ENCODE peak calls at places on chromosomes 3 and 15, in five cellular contexts. C is breast epithelium, H is sigmoid colon, E is HepG2, A is GM12891. V is an unnamed sample.

GRCh38 chr15:64379216-64379960 is 1.9 kb downstream of the PCLAF start:
- DNase-seq in C (no peak), H (peak), E (no peak), A (no peak), V (no peak)

GRCh38 chr3:64440498-64440897 is 215.2 kb upstream of the PRICKLE2 start:
- DNase-seq in C (no peak), H (no peak), E (no peak), A (no peak), V (no peak)

GRCh38 chr3:101676765-101677435 is at the start of gene ZBTB11:
- DNase-seq in C (peak), H (peak), E (peak), A (peak), V (peak)

GRCh38 chr3:72397586-72397985 is 450.7 kb downstream of the SHQ1 start:
- DNase-seq in C (no peak), H (no peak), E (no peak), A (no peak), V (no peak)

GRCh38 chr15:29668120-29668602 is 154.1 kb downstream of the TJP1 start:
- DNase-seq in C (peak), H (peak), E (peak), A (no peak), V (peak)

GRCh38 chr3:40258555-40258954 is 51.0 kb upstream of the EIF1B start:
- DNase-seq in C (no peak), H (no peak), E (no peak), A (no peak), V (no peak)

GRCh38 chr3:132034486-132035464 is at the start of gene CPNE4:
- DNase-seq in C (peak), H (peak), E (peak), A (peak), V (peak)

GRCh38 chr3:178140491-178140890 is 395.7 kb upstream of the KCNMB2 start:
- DNase-seq in C (no peak), H (no peak), E (no peak), A (no peak), V (no peak)

GRCh38 chr15:89243046-89243690 is 611 bp upstream of the FANCI start:
- DNase-seq in C (no peak), H (peak), E (no peak), A (no peak), V (peak)

GRCh38 chr3:24662449-24663345 is 168.0 kb upstream of the THRB start:
- DNase-seq in C (no peak), H (no peak), E (no peak), A (no peak), V (no peak)

GRCh38 chr15:52139599-52140462 is 27.3 kb upstream of the BCL2L10 start:
- DNase-seq in C (no peak), H (peak), E (peak), A (peak), V (peak)

GRCh38 chr3:8641472-8641871 is 3.1 kb downstream of the SSUH2 start:
- DNase-seq in C (no peak), H (no peak), E (no peak), A (no peak), V (no peak)

GRCh38 chr15:70159397-70160009 is 61.8 kb upstream of the TLE3 start:
- DNase-seq in C (peak), H (no peak), E (no peak), A (no peak), V (no peak)

GRCh38 chr15:70826634-70827033 is 27.3 kb downstream of the LARP6 start:
- DNase-seq in C (no peak), H (peak), E (peak), A (no peak), V (no peak)

GRCh38 chr3:48086736-48087470 is 70.7 kb upstream of the MAP4 start:
- DNase-seq in C (no peak), H (no peak), E (peak), A (no peak), V (no peak)

GRCh38 chr3:25033407-25034029 is 394.5 kb upstream of the RARB start:
- DNase-seq in C (no peak), H (no peak), E (peak), A (peak), V (no peak)

GRCh38 chr3:9806137-9806536 is 3.9 kb upstream of the TTLL3 start:
- DNase-seq in C (no peak), H (no peak), E (no peak), A (no peak), V (no peak)

GRCh38 chr3:9807981-9808344 is 2.1 kb upstream of the TTLL3 start:
- DNase-seq in C (no peak), H (no peak), E (no peak), A (no peak), V (no peak)

GRCh38 chr3:9800529-9800928 is 7.6 kb downstream of the ARPC4 start:
- DNase-seq in C (no peak), H (no peak), E (no peak), A (no peak), V (no peak)

GRCh38 chr3:9806688-9807589 is 3.1 kb upstream of the TTLL3 start:
- DNase-seq in C (no peak), H (no peak), E (no peak), A (no peak), V (no peak)

GRCh38 chr3:9803494-9803893 is 6.6 kb upstream of the TTLL3 start:
- DNase-seq in C (no peak), H (no peak), E (no peak), A (no peak), V (no peak)
- TF ChIP-seq POLR2AphosphoS5 in C (no peak), H (no peak), E (no peak), A (no peak), V (no peak)

GRCh38 chr3:156358232-156358631 is 196.7 kb downstream of the SSR3 start:
- DNase-seq in C (no peak), H (no peak), E (no peak), A (no peak), V (no peak)

GRCh38 chr3:156353535-156353934 is 201.4 kb downstream of the SSR3 start:
- DNase-seq in C (no peak), H (no peak), E (no peak), A (no peak), V (no peak)

GRCh38 chr3:156360116-156360515 is 194.8 kb downstream of the SSR3 start:
- DNase-seq in C (no peak), H (no peak), E (no peak), A (no peak), V (no peak)

GRCh38 chr3:156359337-156359736 is 195.6 kb downstream of the SSR3 start:
- DNase-seq in C (no peak), H (no peak), E (no peak), A (no peak), V (no peak)

DNA sequence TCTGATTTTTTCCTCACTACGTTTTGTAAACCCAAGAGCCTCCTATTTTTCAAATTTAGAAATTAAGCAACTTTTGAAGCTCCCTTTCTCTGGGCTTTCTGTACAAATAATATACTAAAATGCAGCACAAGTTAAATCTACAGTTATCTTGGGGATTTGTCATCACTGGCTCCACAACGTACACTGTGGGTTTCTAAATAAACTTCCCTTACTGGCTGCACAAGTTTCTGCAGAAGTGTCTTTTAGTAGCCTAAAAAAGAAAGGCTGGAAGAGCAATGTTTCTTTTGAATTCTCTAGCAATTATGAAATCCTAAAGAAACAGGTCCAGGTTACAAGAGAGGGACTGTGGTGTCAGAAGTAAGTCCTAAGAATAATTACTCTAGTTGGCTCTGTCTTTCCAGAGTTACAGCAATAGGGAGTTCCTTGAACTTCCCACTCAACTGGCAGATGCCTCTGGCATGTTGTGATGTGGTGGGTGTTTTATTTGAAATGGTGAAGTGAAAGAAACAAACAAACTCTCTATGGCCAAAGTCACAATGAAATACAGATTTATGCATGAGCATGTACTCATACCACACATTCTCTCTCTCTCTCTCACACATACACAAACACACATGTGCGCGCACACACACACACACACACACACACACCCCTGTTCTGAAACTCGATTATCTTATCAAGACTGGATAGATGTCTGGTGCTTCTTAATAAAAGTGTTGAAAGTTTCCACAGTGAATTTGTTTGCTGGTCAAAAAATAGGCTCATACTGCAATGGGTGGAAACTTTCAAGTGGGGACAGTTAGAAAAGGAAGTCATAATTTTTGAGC is 198.2 kb downstream of the SSR3 start:
- DNase-seq in C (no peak), H (no peak), E (no peak), A (no peak), V (no peak)
- TF ChIP-seq POLR2AphosphoS5 in C (no peak), H (no peak), E (no peak), A (no peak), V (no peak)

DNA sequence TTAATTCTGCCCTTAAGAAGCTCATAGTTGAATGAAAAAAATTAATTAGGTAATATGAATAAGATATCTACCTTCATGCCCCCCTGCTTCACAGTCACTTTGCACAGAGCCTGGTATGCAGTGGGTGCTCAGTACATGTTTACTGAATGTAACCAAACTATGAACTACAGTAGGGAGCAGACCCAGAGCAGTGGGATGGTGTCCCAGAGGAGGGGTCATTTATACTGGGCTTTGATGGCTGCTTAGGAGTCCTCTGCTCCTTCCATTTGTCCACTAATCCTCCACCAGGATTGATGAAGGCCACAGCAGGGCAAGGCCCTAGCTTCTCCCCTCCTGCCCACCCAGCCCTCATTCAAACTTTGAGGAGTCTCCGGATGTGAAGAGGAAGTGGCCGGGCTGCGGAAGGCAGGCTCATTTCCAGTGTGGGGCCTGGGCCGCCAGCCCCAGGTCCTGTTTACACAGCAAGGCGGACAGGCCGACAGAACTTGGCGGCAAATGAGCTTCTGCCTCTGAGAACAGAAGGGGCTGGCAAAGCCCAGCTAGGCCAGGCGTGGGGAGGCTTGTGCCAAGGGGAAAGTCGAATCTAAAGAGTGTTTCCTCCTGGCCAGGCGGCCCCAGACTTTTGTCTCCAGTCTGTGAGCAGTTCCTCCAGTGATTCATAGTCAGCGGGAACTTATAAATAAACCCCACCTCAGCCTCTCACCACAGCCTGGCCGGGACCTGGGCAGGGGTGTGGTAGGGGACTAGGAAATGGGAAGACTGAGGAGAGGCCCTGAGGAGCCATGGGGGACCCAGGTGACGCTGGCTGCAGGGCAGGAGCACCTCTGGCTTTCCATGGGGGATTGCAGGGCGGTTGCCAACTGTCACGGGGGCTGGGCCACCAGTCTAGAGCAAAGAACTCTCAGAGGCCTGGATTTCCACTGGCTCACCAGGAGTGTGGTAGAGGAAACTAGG is 51.6 kb upstream of the LCTL start:
- DNase-seq in C (no peak), H (peak), E (peak), A (no peak), V (peak)
- TF ChIP-seq POLR2AphosphoS5 in C (no peak), H (no peak), E (no peak), A (no peak), V (peak)

GRCh38 chr3:77686560-77686959 is 646.7 kb downstream of the ROBO2 start:
- DNase-seq in C (no peak), H (no peak), E (no peak), A (no peak), V (no peak)
- TF ChIP-seq POLR2AphosphoS5 in C (no peak), H (no peak), E (no peak), A (no peak), V (no peak)

GRCh38 chr3:169241575-169241927 is 422.0 kb downstream of the MECOM start:
- DNase-seq in C (no peak), H (no peak), E (no peak), A (no peak), V (no peak)
- TF ChIP-seq POLR2AphosphoS5 in C (no peak), H (no peak), E (no peak), A (no peak), V (no peak)

GRCh38 chr15:82127581-82127980 is 81.8 kb upstream of the MEX3B start:
- DNase-seq in C (no peak), H (no peak), E (no peak), A (no peak), V (no peak)

GRCh38 chr15:82132116-82132515 is 86.3 kb upstream of the MEX3B start:
- DNase-seq in C (no peak), H (no peak), E (no peak), A (no peak), V (no peak)

GRCh38 chr15:82129144-82129692 is 83.4 kb upstream of the MEX3B start:
- DNase-seq in C (no peak), H (no peak), E (no peak), A (no peak), V (no peak)

GRCh38 chr15:82128401-82129143 is 82.8 kb upstream of the MEX3B start:
- DNase-seq in C (no peak), H (no peak), E (no peak), A (no peak), V (no peak)

GRCh38 chr15:82129769-82130168 is 84.0 kb upstream of the MEX3B start:
- DNase-seq in C (no peak), H (no peak), E (no peak), A (no peak), V (no peak)
- TF ChIP-seq POLR2AphosphoS5 in C (no peak), H (no peak), E (no peak), A (no peak), V (peak)

DNA sequence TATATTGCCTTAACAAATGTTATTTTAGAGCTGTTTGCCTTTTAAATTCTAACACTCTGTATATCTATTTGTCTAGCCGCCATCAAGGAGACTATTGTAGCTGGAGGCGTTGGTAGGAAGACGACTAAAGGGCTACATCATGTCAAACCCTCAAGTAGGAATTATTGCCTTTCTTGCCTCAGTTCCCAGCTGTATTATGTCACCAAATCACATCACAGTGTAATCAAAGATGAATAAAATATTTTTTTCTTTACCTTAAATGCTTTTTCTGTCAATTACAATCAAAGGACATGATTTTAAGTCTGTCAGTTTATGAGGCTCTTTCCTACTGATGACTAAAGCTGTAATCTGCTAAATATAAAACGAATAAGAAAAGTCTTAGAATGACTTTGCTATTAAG is 233.1 kb downstream of the ZIC4 start:
- DNase-seq in C (no peak), H (no peak), E (no peak), A (no peak), V (no peak)
- TF ChIP-seq POLR2AphosphoS5 in C (no peak), H (no peak), E (no peak), A (no peak), V (no peak)

DNA sequence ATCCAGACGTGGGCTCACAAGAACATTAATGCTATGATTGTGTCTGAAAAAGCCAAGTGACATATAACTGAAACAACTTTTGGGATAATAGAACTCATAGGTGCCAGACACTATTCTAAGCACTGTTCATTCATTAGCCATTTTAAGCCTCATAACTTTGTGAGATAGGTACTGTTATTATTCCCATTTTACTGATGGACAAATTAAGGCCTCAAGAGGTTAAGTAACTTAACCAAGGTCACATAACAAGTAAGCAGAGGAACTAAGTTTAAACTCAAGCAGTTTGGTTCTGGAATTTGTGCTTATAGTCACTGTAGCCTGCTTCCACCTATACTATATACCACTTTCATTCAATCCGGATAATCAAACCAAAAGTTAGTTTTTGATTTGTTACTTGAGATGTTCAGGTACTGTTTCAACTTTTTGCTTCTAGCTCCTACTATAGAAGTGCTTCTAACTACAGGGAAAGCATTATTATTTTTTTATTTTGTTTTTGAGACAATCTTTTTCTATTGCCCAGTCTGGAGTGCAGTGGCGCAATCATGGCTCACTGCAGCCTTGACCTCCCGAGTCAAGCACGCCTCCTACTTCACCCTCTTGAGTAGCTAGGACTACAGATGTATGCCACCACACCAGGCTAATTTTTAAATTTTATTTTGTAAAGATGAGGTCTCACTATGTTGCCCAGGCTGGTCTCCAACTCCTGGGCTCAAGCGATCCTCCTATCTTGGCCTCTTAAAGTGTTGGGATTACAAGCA is 41.9 kb downstream of the TIPARP start:
- DNase-seq in C (no peak), H (no peak), E (no peak), A (no peak), V (no peak)
- TF ChIP-seq POLR2AphosphoS5 in C (no peak), H (no peak), E (no peak), A (no peak), V (no peak)

GRCh38 chr3:70824785-70825184 is 512.3 kb upstream of the MDFIC2 start:
- DNase-seq in C (no peak), H (no peak), E (no peak), A (no peak), V (no peak)
- TF ChIP-seq POLR2AphosphoS5 in C (no peak), H (no peak), E (no peak), A (no peak), V (no peak)